ENCODE peak calls at places on chromosomes 11 and 22, in five cellular contexts. A is stimulated activated CD4-positive, alpha-beta T cell treated with anti-CD3 and anti-CD28 coated beads, Interleukin-1b, Interleukin-23, amount 100 ng/mL, for 1 hour; M is ecto neural progenitor cell; S is cardiac muscle cell; G is hippocampal formation. W is an unnamed sample.

GRCh38 chr11:10502770-10503169 is 38.2 kb downstream of the RNF141 start:
- DNase-seq in S (no peak), G (peak; percentile 26), M (no peak), A (no peak), W (no peak)

GRCh38 chr11:44858796-44859527 is 91.7 kb downstream of the TP53I11 start:
- DNase-seq in A (no peak), M (no peak), G (no peak), S (no peak), W (no peak)

GRCh38 chr22:49657275-49657973 is 170.2 kb downstream of the BRD1 start:
- DNase-seq in S (no peak), A (peak; percentile 62), M (no peak), G (no peak), W (peak; percentile 91)

GRCh38 chr11:126544311-126545056 is 189.0 kb downstream of the ST3GAL4 start:
- DNase-seq in A (no peak), S (peak; percentile 72), G (peak; percentile 37), M (peak; percentile 78), W (peak; percentile 48)

GRCh38 chr11:20464566-20464965 is 77.0 kb downstream of the PRMT3 start:
- DNase-seq in S (no peak), G (no peak), A (no peak), M (no peak), W (no peak)

GRCh38 chr11:70073188-70073817 is 4.8 kb upstream of the ANO1 start:
- DNase-seq in A (no peak), M (no peak), S (no peak), G (no peak), W (no peak)

GRCh38 chr11:65434057-65434666 is 11.6 kb downstream of the NEAT1 start:
- DNase-seq in S (no peak), G (no peak), A (no peak), M (peak; percentile 18), W (no peak)

GRCh38 chr22:24553597-24554315 is 1.2 kb downstream of the GUCD1 start:
- DNase-seq in G (no peak), S (no peak), A (no peak), M (no peak), W (no peak)

GRCh38 chr11:65524747-65525658 is at the start of gene SCYL1:
- DNase-seq in A (peak; percentile 75), S (peak; percentile 88), M (peak; percentile 94), G (peak; percentile 84), W (peak; percentile 84)

GRCh38 chr22:45248832-45249561 is 8.3 kb upstream of the KIAA0930 start:
- DNase-seq in A (no peak), G (no peak), M (no peak), S (no peak), W (no peak)